ENCODE peak calls at places on chromosomes 2 and 18, in seven cellular contexts. F is K562, D is SK-N-SH, W is HCT116, K is Panc1, E is A549, C is HepG2. I is an unnamed sample.

GRCh38 chr2:133579295-133579694 is 11.0 kb upstream of the NCKAP5 start:
- DNase-seq in F (no peak), D (no peak), W (no peak), K (no peak), E (no peak), C (no peak), I (no peak)

GRCh38 chr2:14567561-14567960 is 65.0 kb upstream of the LRATD1 start:
- DNase-seq in F (no peak), D (no peak), W (no peak), K (no peak), E (no peak), C (no peak), I (no peak)

GRCh38 chr2:32807662-32808061 is 139.1 kb upstream of the LTBP1 start:
- DNase-seq in F (no peak), D (no peak), W (no peak), K (no peak), E (no peak), C (no peak), I (no peak)

GRCh38 chr18:48739266-48740067 is 200.6 kb downstream of the CTIF start:
- DNase-seq in F (no peak), D (no peak), W (no peak), K (no peak), E (no peak), C (no peak), I (no peak)

GRCh38 chr18:22563098-22563707 is 145.5 kb upstream of the CTAGE1 start:
- DNase-seq in F (peak), D (peak), W (peak), K (peak), E (peak), C (peak), I (peak)

GRCh38 chr2:85681354-85681728 is 12.8 kb upstream of the GNLY start:
- DNase-seq in F (no peak), D (no peak), W (no peak), K (no peak), E (no peak), C (no peak), I (no peak)

GRCh38 chr2:210895132-210895531 is 338.7 kb downstream of the CPS1 start:
- DNase-seq in F (no peak), D (no peak), W (no peak), K (no peak), E (no peak), C (peak), I (peak)

GRCh38 chr2:221657821-221658220 is 85.7 kb upstream of the EPHA4 start:
- DNase-seq in F (no peak), D (no peak), W (no peak), K (no peak), E (no peak), C (no peak), I (no peak)

GRCh38 chr2:196206804-196207203 is 35.4 kb upstream of the STK17B start:
- DNase-seq in F (no peak), D (no peak), W (no peak), K (no peak), E (no peak), C (no peak), I (peak)

GRCh38 chr2:45820048-45820447 is 168.6 kb downstream of the PRKCE start:
- DNase-seq in F (no peak), D (no peak), W (no peak), K (no peak), E (no peak), C (no peak), I (no peak)

GRCh38 chr2:1817256-1818127 is 73.2 kb upstream of the PXDN start:
- DNase-seq in F (peak), D (peak), W (peak), K (peak), E (peak), C (peak), I (peak)

GRCh38 chr2:113275556-113276215 is 3.0 kb downstream of the PAX8 start:
- DNase-seq in F (no peak), D (peak), W (no peak), K (no peak), E (no peak), C (no peak), I (peak)

GRCh38 chr2:113276216-113276905 is 2.4 kb downstream of the PAX8 start:
- DNase-seq in F (no peak), D (no peak), W (no peak), K (no peak), E (no peak), C (no peak), I (peak)

GRCh38 chr2:113272463-113272862 is 6.3 kb downstream of the PAX8 start:
- DNase-seq in F (no peak), D (no peak), W (no peak), K (no peak), E (no peak), C (no peak), I (peak)

GRCh38 chr2:113274427-113274826 is 4.3 kb downstream of the PAX8 start:
- DNase-seq in F (no peak), D (no peak), W (no peak), K (no peak), E (no peak), C (no peak), I (no peak)

GRCh38 chr2:113273031-113273551 is 5.6 kb downstream of the PAX8 start:
- DNase-seq in F (no peak), D (peak), W (no peak), K (no peak), E (peak), C (peak), I (peak)
- TF ChIP-seq CTCF in F (peak), D (no peak), W (no peak), K (no peak), E (no peak), C (peak), I (peak)

GRCh38 chr2:95333888-95334338 is 36.8 kb downstream of the KCNIP3 start:
- DNase-seq in F (no peak), D (no peak), W (peak), K (peak), E (no peak), C (no peak), I (no peak)

GRCh38 chr2:95336408-95336807 is 39.3 kb downstream of the KCNIP3 start:
- DNase-seq in F (no peak), D (no peak), W (no peak), K (no peak), E (no peak), C (no peak), I (no peak)

GRCh38 chr2:95333056-95333455 is 35.9 kb downstream of the KCNIP3 start:
- DNase-seq in F (no peak), D (no peak), W (no peak), K (no peak), E (no peak), C (no peak), I (no peak)

GRCh38 chr2:95337829-95338228 is 40.7 kb downstream of the KCNIP3 start:
- DNase-seq in F (no peak), D (no peak), W (no peak), K (no peak), E (no peak), C (no peak), I (no peak)

DNA sequence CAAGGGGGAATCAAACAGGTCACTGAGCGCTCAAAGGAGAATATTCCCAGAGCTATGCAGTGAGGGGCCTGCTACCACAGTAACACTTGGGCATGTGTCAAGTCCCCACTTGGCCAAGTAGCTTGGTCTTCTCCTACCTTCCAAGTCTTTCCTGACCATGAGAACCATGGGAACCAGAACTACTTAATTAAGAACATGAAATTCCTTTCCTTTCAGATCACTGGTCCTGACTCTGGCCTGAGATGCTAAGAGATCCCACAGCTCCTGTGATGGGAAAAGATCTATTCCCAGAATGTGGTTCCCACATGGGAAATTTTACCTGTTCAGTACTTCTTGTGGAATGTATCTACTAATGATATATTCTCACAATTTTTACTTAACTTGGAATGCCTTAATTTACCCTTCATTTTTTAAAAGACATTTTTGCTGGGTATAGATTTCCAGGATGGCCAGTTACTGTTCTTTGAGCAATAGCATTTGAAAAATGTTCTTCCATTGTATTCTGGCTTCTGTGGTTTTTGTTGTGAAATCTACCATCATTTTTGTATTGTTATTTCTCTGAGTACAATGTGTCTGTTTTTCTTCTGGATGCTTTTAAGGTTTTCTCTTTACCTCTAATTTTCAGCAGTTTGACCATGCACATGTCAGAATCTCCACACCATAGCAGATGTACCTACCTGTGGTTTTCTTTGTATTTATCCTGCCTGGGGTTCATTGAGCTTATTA is 37.9 kb downstream of the KCNIP3 start:
- DNase-seq in F (no peak), D (no peak), W (no peak), K (no peak), E (no peak), C (no peak), I (no peak)
- TF ChIP-seq REST in F (no peak), D (no peak), W (no peak), K (no peak), E (no peak), C (no peak), I (no peak)

GRCh38 chr2:8535398-8535755 is 146.5 kb upstream of the ID2 start:
- DNase-seq in F (no peak), D (no peak), W (no peak), K (no peak), E (no peak), C (no peak), I (no peak)

GRCh38 chr2:8534386-8534728 is 147.5 kb upstream of the ID2 start:
- DNase-seq in F (no peak), D (no peak), W (no peak), K (no peak), E (no peak), C (no peak), I (no peak)

GRCh38 chr2:8533923-8534322 is 147.9 kb upstream of the ID2 start:
- DNase-seq in F (no peak), D (no peak), W (no peak), K (no peak), E (no peak), C (no peak), I (no peak)

GRCh38 chr2:8535821-8536685 is 145.8 kb upstream of the ID2 start:
- DNase-seq in F (peak), D (peak), W (no peak), K (no peak), E (no peak), C (no peak), I (no peak)

DNA sequence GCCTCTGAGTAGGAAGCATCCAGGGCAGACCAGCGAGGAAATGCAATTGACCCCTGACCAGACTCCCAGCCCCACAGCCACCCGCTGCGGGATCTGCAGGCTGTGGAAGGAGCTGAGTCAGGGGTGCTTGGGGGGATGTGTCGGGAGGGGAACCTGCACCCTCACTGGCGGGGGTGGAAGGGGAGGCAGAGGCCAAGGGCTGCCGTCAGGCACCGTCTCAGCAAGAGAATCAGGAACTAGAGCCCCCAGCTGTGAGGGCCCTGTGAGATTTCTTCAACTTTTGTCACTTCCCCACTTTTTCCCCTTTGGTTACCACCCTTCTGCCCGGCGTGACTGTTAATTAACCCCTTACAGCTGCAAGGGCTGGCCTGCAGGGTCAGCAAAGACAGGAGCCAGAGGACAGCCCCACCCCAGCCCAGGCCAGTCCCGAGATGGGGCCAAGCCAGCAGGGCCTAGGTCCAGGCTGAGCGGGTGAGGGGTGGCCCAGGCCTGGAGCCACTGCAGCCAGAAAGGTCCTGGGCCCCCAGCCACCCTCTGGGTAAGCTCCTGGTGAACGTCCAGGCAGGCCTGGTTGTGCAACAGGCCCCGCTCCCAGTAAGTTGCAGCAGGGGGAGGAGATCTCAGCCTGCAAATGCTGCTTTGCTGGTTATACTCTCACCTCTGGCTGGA is 147.0 kb upstream of the ID2 start:
- DNase-seq in F (peak), D (peak), W (no peak), K (no peak), E (no peak), C (peak), I (no peak)
- TF ChIP-seq CTCF in F (no peak), D (no peak), W (no peak), K (no peak), E (no peak), C (peak), I (no peak)

GRCh38 chr2:71892132-71892730 is 255.4 kb downstream of the CYP26B1 start:
- DNase-seq in F (no peak), D (no peak), W (no peak), K (no peak), E (no peak), C (no peak), I (no peak)
- TF ChIP-seq REST in F (no peak), D (no peak), W (no peak), K (no peak), E (no peak), C (no peak), I (no peak)

DNA sequence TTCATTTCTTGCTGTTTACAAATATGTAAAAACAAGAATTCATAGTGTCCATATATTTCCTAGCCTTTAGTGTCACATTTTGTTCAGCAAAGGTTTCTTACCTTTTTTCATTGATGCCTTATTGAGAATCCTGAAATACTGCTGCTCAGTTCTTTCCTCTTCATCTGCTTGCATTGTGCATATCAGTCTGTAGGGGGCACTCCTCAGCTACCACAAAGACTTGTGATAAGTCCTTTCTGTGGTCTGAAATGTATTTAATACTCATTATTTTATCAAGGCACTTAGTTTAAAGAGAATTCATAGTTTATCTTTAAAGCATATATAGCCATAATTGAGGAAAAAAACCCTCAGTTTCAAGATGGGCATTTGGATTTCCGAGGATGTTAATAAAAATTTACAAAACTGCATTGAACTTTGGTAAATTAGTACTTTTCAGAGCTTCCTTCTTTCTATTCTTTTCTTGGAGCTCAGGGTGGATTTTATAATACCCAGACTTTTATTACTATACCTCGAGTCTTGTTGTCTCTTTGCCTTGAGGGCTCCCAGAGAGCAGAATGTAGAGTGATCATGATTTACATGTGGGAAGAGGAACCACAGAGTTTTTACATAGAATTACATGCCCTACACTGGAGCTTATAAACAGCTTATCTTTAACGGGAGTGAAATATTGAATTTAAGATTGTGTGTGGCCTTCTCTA is 570.1 kb downstream of the PLCL1 start:
- DNase-seq in F (peak), D (peak), W (no peak), K (peak), E (peak), C (peak), I (peak)
- TF ChIP-seq CTCF in F (peak), D (peak), W (peak), K (peak), E (peak), C (peak), I (peak)

GRCh38 chr2:16682431-16683130 is 16.9 kb upstream of the CYRIA start:
- DNase-seq in F (no peak), D (no peak), W (no peak), K (no peak), E (no peak), C (no peak), I (no peak)
- TF ChIP-seq REST in F (no peak), D (no peak), W (no peak), K (no peak), E (no peak), C (no peak), I (no peak)

DNA sequence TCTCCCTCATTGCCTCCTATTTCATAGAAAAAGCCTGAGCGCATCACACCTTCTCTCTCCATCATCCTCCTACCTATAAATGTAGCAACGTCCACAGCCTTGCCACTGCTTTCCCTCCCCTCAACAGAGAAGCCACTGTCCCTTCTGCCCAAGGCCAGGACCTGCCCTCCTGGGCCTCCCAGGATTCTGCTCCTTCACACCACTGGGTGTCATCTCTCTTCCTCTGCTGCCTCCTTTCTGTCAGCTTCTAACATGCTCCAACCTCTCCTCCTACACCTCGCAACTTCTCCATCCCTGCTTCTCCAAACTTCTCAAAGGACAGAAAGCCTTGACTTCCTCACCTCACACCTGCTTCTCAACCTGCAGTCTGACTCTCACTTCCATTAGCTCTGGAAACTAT is 21.2 kb upstream of the ME2 start:
- DNase-seq in F (no peak), D (no peak), W (no peak), K (no peak), E (no peak), C (no peak), I (no peak)
- TF ChIP-seq CTCF in F (peak), D (no peak), W (no peak), K (no peak), E (no peak), C (peak), I (peak)

GRCh38 chr2:34102359-34102758 is 503.3 kb upstream of the FAM98A start:
- DNase-seq in F (no peak), D (no peak), W (no peak), K (no peak), E (no peak), C (no peak), I (no peak)
- TF ChIP-seq REST in F (no peak), D (no peak), W (no peak), K (no peak), E (no peak), C (no peak), I (no peak)